ENCODE peak calls at places on chromosomes 3 and 15, in five cellular contexts. O, U, D, K and W are unnamed samples.
A peak's percentile ranks its signal among the peaks of the same experiment; 100 is the strongest.

GRCh38 chr3:57942872-57943283 is 65.3 kb upstream of the FLNB start:
- DNase-seq in O (peak; percentile 57), U (no peak), D (no peak), K (no peak), W (peak; percentile 71)

GRCh38 chr3:83968386-83968785 is 990.4 kb upstream of the CADM2 start:
- DNase-seq in O (no peak), U (no peak), D (no peak), K (no peak), W (no peak)

GRCh38 chr3:58333206-58334012 is 717 bp downstream of the PXK start:
- DNase-seq in O (peak; percentile 16), U (peak; percentile 32), D (peak; percentile 46), K (peak; percentile 36), W (peak; percentile 43)

GRCh38 chr3:148903022-148903442 is 37.9 kb downstream of the CPA3 start:
- DNase-seq in O (no peak), U (no peak), D (no peak), K (peak; percentile 49), W (no peak)

GRCh38 chr15:83278191-83278590 is 6.3 kb downstream of the BNC1 start:
- DNase-seq in O (no peak), U (no peak), D (no peak), K (peak; percentile 37), W (peak; percentile 81)

GRCh38 chr3:171874251-171874679 is 31.1 kb downstream of the TMEM212 start:
- DNase-seq in O (no peak), U (no peak), D (peak; percentile 98), K (peak; percentile 98), W (peak; percentile 99)

GRCh38 chr15:78345726-78346125 is 5.6 kb downstream of the CRABP1 start:
- DNase-seq in O (no peak), U (no peak), D (no peak), K (no peak), W (no peak)

GRCh38 chr3:99699841-99700240 is 61.4 kb downstream of the COL8A1 start:
- DNase-seq in O (no peak), U (no peak), D (peak; percentile 83), K (peak; percentile 77), W (peak; percentile 33)

GRCh38 chr3:126536126-126536525 is 12.2 kb downstream of the CHST13 start:
- DNase-seq in O (no peak), U (no peak), D (no peak), K (no peak), W (no peak)

GRCh38 chr3:167837430-167837829 is 101.9 kb downstream of the SERPINI1 start:
- DNase-seq in O (no peak), U (peak; percentile 63), D (no peak), K (peak; percentile 5), W (peak; percentile 3)

GRCh38 chr3:156433910-156434309 is 121.0 kb downstream of the SSR3 start:
- DNase-seq in O (no peak), U (no peak), D (no peak), K (no peak), W (no peak)

GRCh38 chr15:38325290-38325990 is 72.8 kb downstream of the SPRED1 start:
- DNase-seq in O (no peak), U (no peak), D (no peak), K (no peak), W (peak; percentile 9)

GRCh38 chr3:168040624-168041208 is 55.0 kb downstream of the GOLIM4 start:
- DNase-seq in O (no peak), U (peak; percentile 83), D (peak; percentile 37), K (peak; percentile 72), W (peak; percentile 65)

GRCh38 chr3:153284282-153284938 is 122.4 kb downstream of the RAP2B start:
- DNase-seq in O (peak; percentile 56), U (peak; percentile 89), D (peak; percentile 73), K (peak; percentile 85), W (peak; percentile 82)

GRCh38 chr15:87873501-87873900 is 383.0 kb downstream of the NTRK3 start:
- DNase-seq in O (no peak), U (no peak), D (no peak), K (no peak), W (no peak)

GRCh38 chr15:76338555-76339301 is 2.2 kb downstream of the ISL2 start:
- DNase-seq in O (no peak), U (no peak), D (no peak), K (no peak), W (no peak)

GRCh38 chr15:38374477-38374876 is 79.5 kb upstream of the FAM98B start:
- DNase-seq in O (no peak), U (no peak), D (no peak), K (no peak), W (no peak)

GRCh38 chr15:66738595-66738994 is 36.6 kb downstream of the SMAD6 start:
- DNase-seq in O (no peak), U (no peak), D (no peak), K (no peak), W (no peak)

GRCh38 chr15:39747326-39747725 is 35.3 kb downstream of the FSIP1 start:
- DNase-seq in O (no peak), U (no peak), D (peak; percentile 71), K (peak; percentile 83), W (peak; percentile 74)

GRCh38 chr15:66378814-66379430 is 7.8 kb upstream of the MAP2K1 start:
- DNase-seq in O (no peak), U (no peak), D (no peak), K (no peak), W (no peak)